ENCODE peak calls at places on chromosomes 3 and 15, in five cellular contexts. H, C, F, W and D are unnamed samples.

GRCh38 chr3:196082471-196082971 is 631 bp upstream of the TFRC start:
- DNase-seq in C (no peak), F (no peak), W (no peak), H (no peak), D (no peak)

GRCh38 chr3:136703429-136703828 is 48.7 kb downstream of the STAG1 start:
- DNase-seq in F (no peak), W (no peak), H (no peak), C (no peak), D (no peak)

GRCh38 chr3:124653788-124654469 is 76.3 kb upstream of the UMPS start:
- DNase-seq in F (no peak), C (no peak), W (peak; percentile 72), H (no peak), D (no peak)

GRCh38 chr3:197306374-197307086 is 8.1 kb upstream of the DLG1 start:
- DNase-seq in F (no peak), H (no peak), C (no peak), W (no peak), D (no peak)

GRCh38 chr15:73940061-73940981 is 14.1 kb downstream of the LOXL1 start:
- DNase-seq in H (no peak), W (no peak), F (no peak), C (no peak), D (no peak)

GRCh38 chr15:47431501-47431900 is 285.8 kb upstream of the SEMA6D start:
- DNase-seq in W (no peak), C (no peak), H (no peak), F (no peak), D (no peak)

GRCh38 chr15:60661075-60661645 is 182.2 kb upstream of the ICE2 start:
- DNase-seq in W (no peak), H (no peak), F (no peak), C (no peak), D (no peak)

GRCh38 chr15:48858401-48858800 is 19.5 kb upstream of the EID1 start:
- DNase-seq in H (no peak), C (no peak), F (no peak), W (no peak), D (no peak)

GRCh38 chr3:33722186-33722585 is 4.1 kb upstream of the CLASP2 start:
- DNase-seq in H (no peak), C (no peak), W (no peak), F (no peak), D (no peak)

GRCh38 chr3:69784854-69785523 is 45.7 kb downstream of the MITF start:
- DNase-seq in W (peak; percentile 48), H (no peak), C (peak; percentile 46), F (no peak), D (peak; percentile 21)

GRCh38 chr3:180804871-180805430 is 107.5 kb upstream of the FXR1 start:
- DNase-seq in H (peak; percentile 89), C (no peak), F (no peak), W (peak; percentile 83), D (no peak)

GRCh38 chr3:147483145-147483544 is 74.0 kb downstream of the ZIC1 start:
- DNase-seq in H (no peak), W (no peak), F (no peak), C (no peak), D (no peak)

GRCh38 chr15:66631616-66632263 is 65.9 kb upstream of the LCTL start:
- DNase-seq in C (no peak), W (no peak), H (no peak), F (no peak), D (no peak)
- TF ChIP-seq CTCF in C (no peak), W (no peak), H (no peak), F (no peak), D (no peak)

DNA sequence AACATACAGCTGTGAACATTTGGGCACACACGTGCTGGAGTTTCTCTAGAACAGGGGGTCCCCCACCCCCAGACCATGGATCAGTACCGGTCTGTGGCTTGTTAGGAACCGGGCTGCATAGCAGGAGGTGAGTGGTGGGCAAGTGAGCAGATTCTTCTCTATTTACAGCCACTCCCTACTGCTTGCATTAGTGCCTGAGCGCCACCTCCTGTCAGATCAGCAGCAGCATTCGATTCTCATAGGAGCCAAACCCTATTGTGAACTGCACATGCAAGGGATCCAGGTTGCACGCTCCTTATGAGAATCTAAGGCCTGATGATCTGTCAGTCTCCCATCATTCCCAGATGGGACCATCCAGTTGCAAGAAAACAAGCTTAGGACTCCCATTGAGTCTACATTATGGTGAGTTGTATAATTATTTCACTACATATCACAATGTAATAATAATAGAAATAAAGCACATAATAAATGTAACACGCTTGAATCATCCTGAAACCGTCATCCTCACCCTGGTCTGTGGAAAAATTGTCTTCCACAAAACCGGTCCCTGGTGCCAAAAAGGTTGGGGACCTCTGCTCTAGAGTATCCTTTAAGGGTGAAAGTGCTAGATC is 25.8 kb downstream of the CHRM5 start:
- DNase-seq in W (peak; percentile 28), H (peak; percentile 56), C (no peak), F (no peak), D (no peak)
- TF ChIP-seq CTCF in W (peak; percentile 55), H (peak; percentile 56), C (no peak), F (no peak), D (no peak)

DNA sequence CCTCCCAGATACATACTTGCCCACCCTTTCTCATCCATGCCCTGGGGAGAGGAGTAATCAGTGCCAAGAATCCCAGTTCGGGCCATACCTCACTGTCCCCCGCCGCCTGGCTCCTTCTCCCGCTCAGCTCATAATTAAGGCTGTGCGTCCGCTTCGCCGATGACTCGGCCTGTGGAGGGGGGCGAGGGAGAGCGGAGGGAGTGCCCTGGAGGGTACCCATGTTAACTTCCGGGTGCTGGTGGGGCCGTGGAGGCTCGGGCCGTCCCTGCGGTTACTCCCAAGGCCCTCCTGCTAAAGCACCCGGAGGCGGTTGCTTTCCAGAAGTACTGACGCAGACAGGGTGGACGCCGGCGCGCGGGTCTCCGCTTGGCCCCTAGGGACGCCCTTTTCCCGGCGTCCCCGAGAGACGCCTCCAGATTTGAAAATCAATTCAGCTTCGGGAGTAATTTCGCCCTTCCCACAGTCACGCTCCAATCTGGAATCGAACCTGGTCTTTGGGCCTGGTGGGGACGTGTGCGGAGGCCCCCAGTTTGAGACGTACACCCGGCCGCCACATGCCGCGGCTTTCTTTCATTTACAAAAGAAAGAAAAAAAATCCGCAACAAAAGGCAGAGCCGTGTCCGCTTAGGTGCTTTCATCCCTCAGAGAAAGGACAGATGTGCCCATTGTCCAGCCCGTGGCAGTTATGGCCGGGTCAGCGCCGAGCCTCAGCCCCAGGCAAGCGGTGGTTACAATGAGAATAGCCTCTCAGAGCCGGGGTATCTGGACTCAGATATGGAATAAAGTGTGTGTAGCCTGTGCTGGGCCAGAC is 1.0 kb upstream of the ONECUT1 start:
- DNase-seq in H (peak; percentile 83), C (no peak), W (peak; percentile 63), F (no peak), D (no peak)
- TF ChIP-seq CTCF in H (peak; percentile 62), C (no peak), W (peak; percentile 15), F (no peak), D (no peak)

GRCh38 chr15:62653122-62653521 is 389.4 kb upstream of the TPM1 start:
- DNase-seq in H (no peak), F (no peak), W (no peak), C (no peak), D (no peak)

GRCh38 chr15:62647195-62647865 is 395.2 kb upstream of the TPM1 start:
- DNase-seq in H (no peak), F (no peak), C (peak; percentile 43), W (no peak), D (no peak)

GRCh38 chr15:62644874-62645755 is 397.4 kb upstream of the TPM1 start:
- DNase-seq in H (no peak), W (no peak), F (no peak), C (no peak), D (no peak)

GRCh38 chr15:62649793-62650420 is 392.6 kb upstream of the TPM1 start:
- DNase-seq in H (no peak), F (no peak), W (peak; percentile 44), C (no peak), D (no peak)

GRCh38 chr15:62648954-62649353 is 393.6 kb upstream of the TPM1 start:
- DNase-seq in W (peak; percentile 20), F (no peak), H (no peak), C (no peak), D (no peak)
- TF ChIP-seq CTCF in W (peak; percentile 31), F (no peak), H (peak; percentile 47), C (no peak), D (peak; percentile 25)

DNA sequence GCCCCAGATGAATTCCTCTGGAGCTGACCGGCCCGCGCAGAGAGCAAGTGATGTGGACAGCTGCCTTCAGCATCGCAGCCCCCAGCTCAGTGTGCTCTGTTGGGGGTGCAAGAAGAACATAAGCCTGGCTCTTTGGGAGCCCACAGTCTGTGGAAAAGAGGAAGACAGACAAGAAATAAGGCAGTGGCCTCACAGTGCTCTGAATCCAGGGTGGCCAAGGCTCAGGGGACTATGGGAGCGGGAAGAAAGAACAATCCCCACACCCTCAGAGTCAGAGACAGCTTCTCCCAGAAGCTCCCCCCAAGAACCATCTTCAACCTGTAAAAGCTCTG is 277 bp upstream of the HDDC3 start:
- DNase-seq in W (no peak), C (no peak), F (no peak), H (no peak), D (no peak)
- TF ChIP-seq CTCF in W (no peak), C (no peak), F (no peak), H (no peak), D (no peak)

DNA sequence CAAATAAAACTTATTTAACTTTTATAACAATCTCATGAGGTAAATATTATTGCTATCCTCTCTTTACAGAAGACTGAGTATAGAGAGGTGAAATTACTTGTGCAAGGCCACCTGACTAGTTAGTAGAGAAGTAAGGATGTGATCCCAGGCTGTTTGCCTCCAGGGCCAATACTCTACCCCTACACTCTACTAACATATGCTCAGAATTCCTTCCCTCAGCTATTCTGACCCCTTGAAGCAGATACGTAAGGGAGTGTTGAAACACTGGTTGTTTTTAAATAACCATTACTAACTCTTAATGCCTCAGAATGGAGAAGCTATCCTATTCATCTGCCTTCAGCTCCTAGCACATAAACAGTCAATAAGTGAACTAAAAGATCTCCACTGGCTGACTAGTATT is 24.1 kb downstream of the CSTA start:
- DNase-seq in W (no peak), F (no peak), H (no peak), C (no peak), D (no peak)
- TF ChIP-seq CTCF in W (no peak), F (no peak), H (no peak), C (no peak), D (no peak)